ENCODE peak calls at places on chromosomes 13 and 19, in seven cellular contexts. U is stimulated activated CD4-positive, alpha-beta T cell treated with anti-CD3 and anti-CD28 coated beads, Interleukin-2, amount 100 ng/mL, for 48 hours; G is mucosa of descending colon; Q is memory B cell; K is thoracic aorta; Z is fibroblast of the conjunctiva; O is IMR-90. I is an unnamed sample.

GRCh38 chr19:2033825-2034159 is 17.3 kb downstream of the MKNK2 start:
- DNase-seq in O (no peak), K (no peak), U (no peak), G (peak; percentile 56), Q (no peak), Z (no peak), I (no peak)

GRCh38 chr13:112696001-112696868 is 6.4 kb downstream of the ATP11A start:
- DNase-seq in U (no peak), O (no peak), Z (no peak), K (no peak), G (no peak), Q (no peak), I (no peak)

GRCh38 chr19:524062-524674 is 7.4 kb upstream of the CDC34 start:
- DNase-seq in G (peak; percentile 55), K (no peak), U (no peak), Q (no peak), O (peak; percentile 49), Z (no peak), I (no peak)

GRCh38 chr19:996051-996838 is 4.0 kb upstream of the GRIN3B start:
- DNase-seq in Q (peak; percentile 46), Z (no peak), O (peak; percentile 53), K (no peak), G (peak; percentile 72), U (peak; percentile 45), I (peak; percentile 19)

GRCh38 chr13:105474983-105475382 is 1060.5 kb downstream of the EFNB2 start:
- DNase-seq in K (no peak), Q (no peak), O (no peak), G (no peak), U (no peak), Z (no peak), I (no peak)

GRCh38 chr19:34508540-34508939 is 27.0 kb downstream of the WTIP start:
- DNase-seq in O (no peak), K (no peak), Z (no peak), G (no peak), Q (no peak), U (no peak), I (no peak)

GRCh38 chr19:43534811-43535761 is 2.1 kb downstream of the ZNF575 start:
- DNase-seq in K (peak; percentile 58), Z (no peak), U (no peak), Q (no peak), G (peak; percentile 77), O (peak; percentile 61), I (peak; percentile 17)

GRCh38 chr13:44726214-44726613 is 150.1 kb upstream of the TSC22D1 start:
- DNase-seq in Q (no peak), O (peak; percentile 90), G (no peak), U (no peak), Z (peak; percentile 92), K (no peak), I (no peak)

GRCh38 chr13:79581870-79582315 is 100.9 kb downstream of the NDFIP2 start:
- DNase-seq in K (no peak), Q (no peak), U (no peak), G (peak; percentile 37), Z (peak; percentile 28), O (peak; percentile 3), I (no peak)

GRCh38 chr13:112885782-112886268 is 83.2 kb upstream of the MCF2L start:
- DNase-seq in Q (no peak), K (no peak), Z (peak; percentile 71), O (peak; percentile 87), U (no peak), G (peak; percentile 90), I (peak; percentile 83)

GRCh38 chr13:49342404-49342803 is 94.7 kb downstream of the CDADC1 start:
- DNase-seq in U (no peak), O (no peak), K (no peak), Z (no peak), Q (no peak), G (no peak), I (no peak)

GRCh38 chr19:14089662-14090508 is 666 bp downstream of the SAMD1 start:
- DNase-seq in Q (peak; percentile 38), G (peak; percentile 80), Z (no peak), U (peak; percentile 38), K (no peak), O (peak; percentile 74), I (peak; percentile 58)

GRCh38 chr13:43237616-43238015 is 214.2 kb downstream of the DNAJC15 start:
- DNase-seq in O (no peak), Q (no peak), U (no peak), Z (no peak), K (no peak), G (no peak), I (no peak)

GRCh38 chr19:13530720-13531119 is 24.4 kb upstream of the CACNA1A start:
- DNase-seq in O (no peak), Q (no peak), U (no peak), Z (no peak), G (no peak), K (no peak), I (no peak)

I was measured in PC-3.